ENCODE peak calls at places on chromosomes 12 and 14, in ten cellular contexts. X is substantia nigra; J is lung; I is mammary epithelial cell; N is stimulated activated CD8-positive, alpha-beta memory T cell treated with anti-CD3 and anti-CD28 coated beads, Interleukin-15, amount 100 ng/mL, for 24 hours; U is ovary; V is COLO829; Y is AG09319; D is RPMI8226; E is RWPE1. B is an unnamed sample.
A peak's percentile ranks its signal among the peaks of the same experiment; 100 is the strongest.

GRCh38 chr12:1293901-1294300 is 300.5 kb downstream of the FBXL14 start:
- DNase-seq in X (no peak), N (no peak), U (no peak), Y (no peak), V (no peak), E (no peak), D (no peak), J (no peak), I (no peak), B (no peak)

GRCh38 chr12:117009759-117010158 is 89.5 kb downstream of the TESC start:
- DNase-seq in V (no peak), Y (no peak), D (no peak), J (no peak), N (no peak), X (no peak), I (no peak), E (no peak), U (no peak), B (no peak)

GRCh38 chr14:78752789-78753188 is 582.6 kb downstream of the NRXN3 start:
- DNase-seq in V (peak; percentile 8), N (no peak), U (no peak), I (peak; percentile 35), D (no peak), Y (no peak), J (no peak), X (peak; percentile 2), E (no peak), B (no peak)

GRCh38 chr14:88168498-88169165 is 154.4 kb downstream of the KCNK10 start:
- DNase-seq in J (peak; percentile 38), D (peak; percentile 39), V (peak; percentile 51), U (no peak), I (peak; percentile 17), E (no peak), N (peak; percentile 3), Y (no peak), X (no peak), B (no peak)

GRCh38 chr12:115763376-115763775 is 514.1 kb downstream of the MED13L start:
- DNase-seq in N (no peak), U (no peak), J (no peak), D (no peak), I (no peak), X (no peak), V (no peak), E (no peak), Y (no peak), B (no peak)

GRCh38 chr14:30813182-30813581 is 61.2 kb upstream of the COCH start:
- DNase-seq in Y (no peak), X (no peak), N (no peak), U (no peak), E (no peak), V (no peak), I (no peak), D (no peak), J (no peak), B (no peak)

GRCh38 chr12:95837240-95838038 is 21.3 kb upstream of the SNRPF start:
- DNase-seq in N (no peak), V (no peak), J (no peak), X (no peak), D (no peak), Y (no peak), I (no peak), E (no peak), U (no peak), B (no peak)

GRCh38 chr14:64706119-64706465 is 1.9 kb downstream of the PLEKHG3 start:
- DNase-seq in Y (no peak), J (no peak), N (no peak), I (no peak), U (no peak), E (no peak), X (no peak), D (no peak), V (no peak), B (no peak)

GRCh38 chr12:130016194-130016593 is 112.4 kb upstream of the TMEM132D start:
- DNase-seq in U (no peak), V (no peak), Y (no peak), N (no peak), X (no peak), E (no peak), J (no peak), I (no peak), D (no peak), B (no peak)

GRCh38 chr12:96036765-96037455 is 1.5 kb upstream of the LTA4H start:
- DNase-seq in V (no peak), I (peak; percentile 26), E (peak; percentile 29), Y (no peak), J (no peak), D (no peak), X (no peak), U (no peak), N (no peak), B (no peak)

GRCh38 chr12:107352347-107353081 is 259.2 kb upstream of the CRY1 start:
- DNase-seq in X (no peak), I (no peak), U (no peak), Y (no peak), V (no peak), J (no peak), N (no peak), E (no peak), D (no peak), B (no peak)

GRCh38 chr12:57545809-57546437 is 1.1 kb downstream of the DCTN2 start:
- DNase-seq in E (peak; percentile 71), Y (no peak), U (no peak), I (peak; percentile 74), J (no peak), N (no peak), V (no peak), X (no peak), D (no peak), B (no peak)

GRCh38 chr12:110853856-110854255 is 7.1 kb downstream of the CCDC63 start:
- DNase-seq in I (no peak), D (no peak), U (no peak), V (no peak), N (no peak), E (no peak), X (no peak), J (no peak), Y (no peak), B (peak; percentile 62)

GRCh38 chr14:29462271-29462670 is 465.4 kb downstream of the PRKD1 start:
- DNase-seq in E (no peak), Y (no peak), U (no peak), D (no peak), X (no peak), V (no peak), N (no peak), I (no peak), J (no peak), B (peak; percentile 98)

GRCh38 chr12:116990971-116991966 is 80.5 kb downstream of the FBXW8 start:
- DNase-seq in D (no peak), E (no peak), J (no peak), Y (no peak), X (no peak), I (no peak), V (no peak), U (no peak), N (no peak), B (no peak)

GRCh38 chr12:27015730-27016076 is 1.5 kb upstream of the TM7SF3 start:
- DNase-seq in U (no peak), X (no peak), D (peak; percentile 36), N (no peak), E (peak; percentile 21), I (peak; percentile 35), V (peak; percentile 40), Y (no peak), J (no peak), B (peak; percentile 15)

GRCh38 chr12:27592548-27592947 is 68.5 kb downstream of the PPFIBP1 start:
- DNase-seq in E (peak; percentile 73), Y (no peak), V (no peak), U (no peak), D (peak; percentile 9), X (no peak), I (peak; percentile 96), J (no peak), N (no peak), B (peak; percentile 57)